ENCODE peak calls at places on chromosome 4, in five cellular contexts. One of them, this sample, is unnamed.

GRCh38 chr4:126850286-126850685 is 782.5 kb upstream of the INTU start:
- DNase-seq in fibroblast of lung: peak; percentile 99
- DNase-seq in K562: peak; percentile 91
- DNase-seq in CD8-positive, alpha-beta memory T cell: no peak
- DNase-seq in H9: no peak
- DNase-seq in this sample: peak; percentile 74

GRCh38 chr4:109996531-109996930 is 83.8 kb downstream of the EGF start:
- DNase-seq in K562: no peak
- DNase-seq in CD8-positive, alpha-beta memory T cell: no peak
- DNase-seq in fibroblast of lung: no peak
- DNase-seq in H9: no peak
- DNase-seq in this sample: no peak

GRCh38 chr4:13678186-13678924 is 50.8 kb upstream of the BOD1L1 start:
- DNase-seq in fibroblast of lung: peak; percentile 50
- DNase-seq in K562: peak; percentile 7
- DNase-seq in H9: no peak
- DNase-seq in CD8-positive, alpha-beta memory T cell: no peak
- DNase-seq in this sample: no peak

GRCh38 chr4:110632506-110633357 is 9.9 kb upstream of the PITX2 start:
- DNase-seq in H9: peak; percentile 55
- DNase-seq in CD8-positive, alpha-beta memory T cell: no peak
- DNase-seq in fibroblast of lung: no peak
- DNase-seq in K562: no peak
- DNase-seq in this sample: no peak

GRCh38 chr4:75623036-75623435 is 7.3 kb downstream of the CDKL2 start:
- DNase-seq in H9: no peak
- DNase-seq in fibroblast of lung: no peak
- DNase-seq in CD8-positive, alpha-beta memory T cell: no peak
- DNase-seq in K562: no peak
- DNase-seq in this sample: no peak

GRCh38 chr4:187839765-187840164 is 155.8 kb upstream of the ZFP42 start:
- DNase-seq in K562: no peak
- DNase-seq in fibroblast of lung: no peak
- DNase-seq in H9: no peak
- DNase-seq in CD8-positive, alpha-beta memory T cell: no peak
- DNase-seq in this sample: no peak

GRCh38 chr4:76562161-76562560 is 127.1 kb downstream of the SHROOM3 start:
- DNase-seq in fibroblast of lung: peak; percentile 96
- DNase-seq in CD8-positive, alpha-beta memory T cell: no peak
- DNase-seq in K562: no peak
- DNase-seq in H9: no peak
- DNase-seq in this sample: peak; percentile 77

GRCh38 chr4:22339491-22339890 is 176.4 kb downstream of the ADGRA3 start:
- DNase-seq in K562: no peak
- DNase-seq in fibroblast of lung: no peak
- DNase-seq in CD8-positive, alpha-beta memory T cell: no peak
- DNase-seq in H9: no peak
- DNase-seq in this sample: no peak

GRCh38 chr4:1323280-1323634 is 23.8 kb upstream of the UVSSA start:
- DNase-seq in CD8-positive, alpha-beta memory T cell: peak; percentile 33
- DNase-seq in H9: no peak
- DNase-seq in fibroblast of lung: no peak
- DNase-seq in K562: no peak
- DNase-seq in this sample: no peak

GRCh38 chr4:726816-727215 is 21.2 kb downstream of the PCGF3 start:
- DNase-seq in H9: no peak
- DNase-seq in K562: peak; percentile 42
- DNase-seq in fibroblast of lung: no peak
- DNase-seq in CD8-positive, alpha-beta memory T cell: no peak
- DNase-seq in this sample: no peak

GRCh38 chr4:187135878-187136277 is 412.2 kb upstream of the FAT1 start:
- DNase-seq in CD8-positive, alpha-beta memory T cell: no peak
- DNase-seq in H9: no peak
- DNase-seq in K562: no peak
- DNase-seq in fibroblast of lung: no peak
- DNase-seq in this sample: no peak

GRCh38 chr4:5813882-5814255 is 79.0 kb downstream of the CRMP1 start:
- DNase-seq in K562: no peak
- DNase-seq in CD8-positive, alpha-beta memory T cell: no peak
- DNase-seq in H9: no peak
- DNase-seq in fibroblast of lung: no peak
- DNase-seq in this sample: no peak

GRCh38 chr4:89158884-89159503 is 47.7 kb downstream of the TIGD2 start:
- DNase-seq in fibroblast of lung: peak; percentile 36
- DNase-seq in CD8-positive, alpha-beta memory T cell: no peak
- DNase-seq in K562: peak; percentile 23
- DNase-seq in H9: no peak
- DNase-seq in this sample: peak; percentile 85

GRCh38 chr4:3396611-3397010 is 45.2 kb upstream of the HGFAC start:
- DNase-seq in K562: no peak
- DNase-seq in CD8-positive, alpha-beta memory T cell: no peak
- DNase-seq in fibroblast of lung: no peak
- DNase-seq in H9: no peak
- DNase-seq in this sample: no peak

GRCh38 chr4:55303818-55304217 is 42.2 kb upstream of the SRD5A3 start:
- DNase-seq in CD8-positive, alpha-beta memory T cell: no peak
- DNase-seq in fibroblast of lung: peak; percentile 85
- DNase-seq in H9: no peak
- DNase-seq in K562: no peak
- DNase-seq in this sample: peak; percentile 35

GRCh38 chr4:182143086-182143821 is 99.9 kb upstream of the TENM3 start:
- DNase-seq in K562: no peak
- DNase-seq in CD8-positive, alpha-beta memory T cell: no peak
- DNase-seq in H9: no peak
- DNase-seq in fibroblast of lung: peak; percentile 65
- DNase-seq in this sample: peak; percentile 51

GRCh38 chr4:183326853-183327252 is 4.6 kb upstream of the CLDN24 start:
- DNase-seq in H9: no peak
- DNase-seq in CD8-positive, alpha-beta memory T cell: no peak
- DNase-seq in fibroblast of lung: peak; percentile 23
- DNase-seq in K562: no peak
- DNase-seq in this sample: no peak

GRCh38 chr4:7393491-7394183 is 41.1 kb downstream of the PSAPL1 start:
- DNase-seq in H9: peak; percentile 19
- DNase-seq in K562: no peak
- DNase-seq in fibroblast of lung: no peak
- DNase-seq in CD8-positive, alpha-beta memory T cell: no peak
- DNase-seq in this sample: no peak

GRCh38 chr4:53688186-53688790 is 97.0 kb upstream of the LNX1 start:
- DNase-seq in fibroblast of lung: peak; percentile 100
- DNase-seq in K562: peak; percentile 18
- DNase-seq in H9: no peak
- DNase-seq in CD8-positive, alpha-beta memory T cell: no peak
- DNase-seq in this sample: peak; percentile 96

GRCh38 chr4:38491854-38492478 is 172.0 kb upstream of the KLF3 start:
- DNase-seq in K562: peak; percentile 15
- DNase-seq in H9: no peak
- DNase-seq in fibroblast of lung: no peak
- DNase-seq in CD8-positive, alpha-beta memory T cell: no peak
- DNase-seq in this sample: no peak

GRCh38 chr4:92629302-92629701 is 325.5 kb downstream of the GRID2 start:
- DNase-seq in fibroblast of lung: no peak
- DNase-seq in K562: no peak
- DNase-seq in H9: no peak
- DNase-seq in CD8-positive, alpha-beta memory T cell: no peak
- DNase-seq in this sample: no peak

GRCh38 chr4:168586926-168587325 is 90.1 kb downstream of the PALLD start:
- DNase-seq in K562: no peak
- DNase-seq in fibroblast of lung: no peak
- DNase-seq in H9: no peak
- DNase-seq in CD8-positive, alpha-beta memory T cell: no peak
- DNase-seq in this sample: no peak
- H3K4me1 ChIP-seq in K562: no peaks in the 10 kb centered on the region
- H3K4me1 ChIP-seq in fibroblast of lung: peaks cover 27% of the 10 kb centered on the region
- H3K4me1 ChIP-seq in H9: no peaks in the 10 kb centered on the region
- H3K4me1 ChIP-seq in CD8-positive, alpha-beta memory T cell: no peaks in the 10 kb centered on the region
- H3K4me1 ChIP-seq in this sample: peaks cover 53% of the 10 kb centered on the region

DNA sequence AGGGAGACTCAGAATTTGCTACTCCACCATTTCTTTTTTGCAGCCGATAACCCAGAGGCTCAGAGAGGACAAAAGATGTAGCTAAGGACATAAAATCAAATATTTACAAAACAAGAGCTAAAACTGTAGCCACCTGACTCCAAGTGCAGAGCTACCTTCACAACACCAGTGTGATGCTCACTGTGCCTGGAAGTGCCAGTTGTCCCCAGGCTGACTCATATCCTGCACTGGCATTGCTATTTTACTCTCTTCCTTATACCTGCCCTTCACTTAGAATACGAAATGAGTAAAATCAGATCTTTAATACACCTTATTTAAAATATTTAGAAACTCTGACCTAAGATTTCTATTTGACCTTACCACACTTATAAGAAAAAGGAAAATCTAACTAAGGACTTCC is 39.5 kb downstream of the SLC7A11 start:
- DNase-seq in CD8-positive, alpha-beta memory T cell: no peak
- DNase-seq in H9: no peak
- DNase-seq in K562: no peak
- DNase-seq in fibroblast of lung: no peak
- DNase-seq in this sample: no peak
- H3K4me1 ChIP-seq in CD8-positive, alpha-beta memory T cell: no peaks in the 10 kb centered on the region
- H3K4me1 ChIP-seq in H9: no peaks in the 10 kb centered on the region
- H3K4me1 ChIP-seq in K562: no peaks in the 10 kb centered on the region
- H3K4me1 ChIP-seq in fibroblast of lung: no peaks in the 10 kb centered on the region
- H3K4me1 ChIP-seq in this sample: no peaks in the 10 kb centered on the region

DNA sequence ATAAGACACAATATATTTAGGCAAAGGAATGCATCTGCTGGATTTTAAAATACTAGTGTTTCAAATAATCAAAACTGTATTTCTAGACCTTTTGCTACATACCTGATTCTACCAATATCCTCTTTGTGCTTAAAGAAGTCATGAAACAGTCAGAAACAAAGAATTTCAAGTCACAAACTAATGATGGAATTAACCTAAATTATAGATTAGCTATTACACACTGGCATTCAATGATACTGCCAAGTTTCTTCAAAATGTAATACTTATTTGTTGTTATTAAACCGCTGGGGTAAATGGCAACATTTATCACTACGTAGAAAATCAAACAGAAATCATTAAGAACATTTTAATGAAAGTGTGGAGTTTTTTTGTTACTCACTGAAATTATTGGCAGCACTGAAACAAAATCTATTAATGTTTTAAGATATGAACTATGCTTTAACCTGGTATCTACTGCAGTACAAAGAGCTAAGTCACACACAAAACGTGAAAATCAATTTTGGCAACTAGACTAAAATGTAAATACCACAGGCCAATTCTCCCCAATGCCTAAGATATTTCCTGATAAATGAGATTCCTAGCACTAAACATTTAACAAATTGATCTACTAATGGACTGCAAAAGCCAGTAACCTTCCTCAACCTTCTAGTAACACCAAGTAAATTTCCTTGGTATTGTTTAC is 19.4 kb downstream of the PDGFC start:
- DNase-seq in K562: no peak
- DNase-seq in H9: no peak
- DNase-seq in fibroblast of lung: peak; percentile 52
- DNase-seq in CD8-positive, alpha-beta memory T cell: no peak
- DNase-seq in this sample: no peak
- H3K4me1 ChIP-seq in K562: no peaks in the 10 kb centered on the region
- H3K4me1 ChIP-seq in H9: no peaks in the 10 kb centered on the region
- H3K4me1 ChIP-seq in fibroblast of lung: peaks cover 21% of the 10 kb centered on the region
- H3K4me1 ChIP-seq in CD8-positive, alpha-beta memory T cell: no peaks in the 10 kb centered on the region
- H3K4me1 ChIP-seq in this sample: peaks cover 30% of the 10 kb centered on the region

GRCh38 chr4:158854236-158854635 is 85.4 kb downstream of the FNIP2 start:
- DNase-seq in CD8-positive, alpha-beta memory T cell: no peak
- DNase-seq in K562: no peak
- DNase-seq in fibroblast of lung: no peak
- DNase-seq in H9: no peak
- DNase-seq in this sample: no peak
- H3K4me1 ChIP-seq in CD8-positive, alpha-beta memory T cell: no peaks in the 10 kb centered on the region
- H3K4me1 ChIP-seq in K562: no peaks in the 10 kb centered on the region
- H3K4me1 ChIP-seq in fibroblast of lung: no peaks in the 10 kb centered on the region
- H3K4me1 ChIP-seq in H9: no peaks in the 10 kb centered on the region
- H3K4me1 ChIP-seq in this sample: peaks cover 12% of the 10 kb centered on the region

DNA sequence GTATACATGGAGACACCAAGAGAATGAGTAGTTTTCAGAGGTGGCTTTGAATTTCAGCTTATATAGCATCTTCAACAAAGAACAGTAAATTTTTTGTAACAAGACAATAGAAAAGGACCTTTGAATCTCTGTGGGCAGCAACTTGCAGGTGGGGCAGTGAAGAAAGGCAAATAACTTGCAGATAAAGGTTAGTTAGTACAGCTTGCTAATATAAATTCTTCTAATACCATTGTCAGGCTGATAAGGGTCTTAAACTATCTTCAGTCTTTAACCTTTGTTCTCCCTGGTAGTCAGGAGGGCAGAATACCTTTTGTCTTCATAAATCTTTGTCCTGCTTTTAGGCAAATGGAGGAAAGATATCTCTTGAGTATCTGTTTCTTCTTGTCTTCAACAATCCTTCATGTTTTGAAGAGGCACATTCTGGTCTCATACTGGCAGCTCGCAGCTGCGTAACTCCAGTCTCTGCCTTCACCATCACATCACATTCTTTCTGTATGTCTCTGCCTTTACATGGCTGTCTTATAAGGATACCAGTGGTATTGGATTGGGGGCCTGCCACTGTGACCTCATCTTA is 16.0 kb downstream of the ANXA3 start:
- DNase-seq in CD8-positive, alpha-beta memory T cell: no peak
- DNase-seq in H9: no peak
- DNase-seq in K562: no peak
- DNase-seq in fibroblast of lung: peak; percentile 33
- DNase-seq in this sample: no peak
- H3K4me1 ChIP-seq in CD8-positive, alpha-beta memory T cell: no peaks in the 10 kb centered on the region
- H3K4me1 ChIP-seq in H9: peaks cover 5% of the 10 kb centered on the region
- H3K4me1 ChIP-seq in K562: peaks cover 4% of the 10 kb centered on the region
- H3K4me1 ChIP-seq in fibroblast of lung: peaks cover 13% of the 10 kb centered on the region
- H3K4me1 ChIP-seq in this sample: peaks cover 19% of the 10 kb centered on the region